ENCODE peak calls at places on chromosomes 5 and 9, in nine cellular contexts. One of them, this sample, is unnamed.

GRCh38 chr5:163362806-163363788 is 74.3 kb upstream of the CCNG1 start:
- DNase-seq in tibial nerve: no peak
- DNase-seq in activated CD4-positive, alpha-beta T cell treated with anti-CD3 and anti-CD28 coated beads, Interleukin-2, amount 10 ng/mL, durations not matched to agents 7 days and 5 days: no peak
- DNase-seq in NCI-H774: no peak
- DNase-seq in stimulated activated CD4-positive, alpha-beta T cell treated with anti-CD3 and anti-CD28 coated beads, Interleukin-1b, Interleukin-23, amount 100 ng/mL, for 24 hours: no peak
- DNase-seq in activated CD8-positive, alpha-beta memory T cell treated with anti-CD3 and anti-CD28 coated beads for 4 hours: no peak
- DNase-seq in non-pigmented ciliary epithelial cell: no peak
- DNase-seq in GM13976: no peak
- DNase-seq in RWPE1: no peak
- DNase-seq in this sample: no peak

GRCh38 chr5:40981420-40981819 is 72.1 kb downstream of the C7 start:
- DNase-seq in tibial nerve: no peak
- DNase-seq in activated CD4-positive, alpha-beta T cell treated with anti-CD3 and anti-CD28 coated beads, Interleukin-2, amount 10 ng/mL, durations not matched to agents 7 days and 5 days: no peak
- DNase-seq in NCI-H774: no peak
- DNase-seq in stimulated activated CD4-positive, alpha-beta T cell treated with anti-CD3 and anti-CD28 coated beads, Interleukin-1b, Interleukin-23, amount 100 ng/mL, for 24 hours: no peak
- DNase-seq in activated CD8-positive, alpha-beta memory T cell treated with anti-CD3 and anti-CD28 coated beads for 4 hours: no peak
- DNase-seq in non-pigmented ciliary epithelial cell: no peak
- DNase-seq in GM13976: no peak
- DNase-seq in RWPE1: no peak
- DNase-seq in this sample: no peak

GRCh38 chr5:151082976-151083651 is 2.3 kb upstream of the TNIP1 start:
- DNase-seq in tibial nerve: no peak
- DNase-seq in activated CD4-positive, alpha-beta T cell treated with anti-CD3 and anti-CD28 coated beads, Interleukin-2, amount 10 ng/mL, durations not matched to agents 7 days and 5 days: peak; percentile 63
- DNase-seq in NCI-H774: no peak
- DNase-seq in stimulated activated CD4-positive, alpha-beta T cell treated with anti-CD3 and anti-CD28 coated beads, Interleukin-1b, Interleukin-23, amount 100 ng/mL, for 24 hours: no peak
- DNase-seq in activated CD8-positive, alpha-beta memory T cell treated with anti-CD3 and anti-CD28 coated beads for 4 hours: peak; percentile 61
- DNase-seq in non-pigmented ciliary epithelial cell: no peak
- DNase-seq in GM13976: no peak
- DNase-seq in RWPE1: peak; percentile 88
- DNase-seq in this sample: no peak

GRCh38 chr9:134694714-134695113 is 53.1 kb downstream of the COL5A1 start:
- DNase-seq in tibial nerve: no peak
- DNase-seq in activated CD4-positive, alpha-beta T cell treated with anti-CD3 and anti-CD28 coated beads, Interleukin-2, amount 10 ng/mL, durations not matched to agents 7 days and 5 days: no peak
- DNase-seq in NCI-H774: no peak
- DNase-seq in stimulated activated CD4-positive, alpha-beta T cell treated with anti-CD3 and anti-CD28 coated beads, Interleukin-1b, Interleukin-23, amount 100 ng/mL, for 24 hours: no peak
- DNase-seq in activated CD8-positive, alpha-beta memory T cell treated with anti-CD3 and anti-CD28 coated beads for 4 hours: no peak
- DNase-seq in non-pigmented ciliary epithelial cell: no peak
- DNase-seq in GM13976: no peak
- DNase-seq in RWPE1: no peak
- DNase-seq in this sample: no peak

GRCh38 chr5:143338658-143339366 is 64.7 kb downstream of the NR3C1 start:
- DNase-seq in tibial nerve: no peak
- DNase-seq in activated CD4-positive, alpha-beta T cell treated with anti-CD3 and anti-CD28 coated beads, Interleukin-2, amount 10 ng/mL, durations not matched to agents 7 days and 5 days: no peak
- DNase-seq in NCI-H774: no peak
- DNase-seq in stimulated activated CD4-positive, alpha-beta T cell treated with anti-CD3 and anti-CD28 coated beads, Interleukin-1b, Interleukin-23, amount 100 ng/mL, for 24 hours: no peak
- DNase-seq in activated CD8-positive, alpha-beta memory T cell treated with anti-CD3 and anti-CD28 coated beads for 4 hours: no peak
- DNase-seq in non-pigmented ciliary epithelial cell: no peak
- DNase-seq in GM13976: no peak
- DNase-seq in RWPE1: no peak
- DNase-seq in this sample: no peak

GRCh38 chr5:97735209-97735608 is 552.2 kb upstream of the RIOK2 start:
- DNase-seq in tibial nerve: no peak
- DNase-seq in activated CD4-positive, alpha-beta T cell treated with anti-CD3 and anti-CD28 coated beads, Interleukin-2, amount 10 ng/mL, durations not matched to agents 7 days and 5 days: no peak
- DNase-seq in NCI-H774: no peak
- DNase-seq in stimulated activated CD4-positive, alpha-beta T cell treated with anti-CD3 and anti-CD28 coated beads, Interleukin-1b, Interleukin-23, amount 100 ng/mL, for 24 hours: no peak
- DNase-seq in activated CD8-positive, alpha-beta memory T cell treated with anti-CD3 and anti-CD28 coated beads for 4 hours: no peak
- DNase-seq in non-pigmented ciliary epithelial cell: peak; percentile 76
- DNase-seq in GM13976: no peak
- DNase-seq in RWPE1: peak; percentile 80
- DNase-seq in this sample: no peak

GRCh38 chr5:122600924-122601323 is 174.0 kb upstream of the SNX2 start:
- DNase-seq in tibial nerve: no peak
- DNase-seq in activated CD4-positive, alpha-beta T cell treated with anti-CD3 and anti-CD28 coated beads, Interleukin-2, amount 10 ng/mL, durations not matched to agents 7 days and 5 days: no peak
- DNase-seq in NCI-H774: no peak
- DNase-seq in stimulated activated CD4-positive, alpha-beta T cell treated with anti-CD3 and anti-CD28 coated beads, Interleukin-1b, Interleukin-23, amount 100 ng/mL, for 24 hours: no peak
- DNase-seq in activated CD8-positive, alpha-beta memory T cell treated with anti-CD3 and anti-CD28 coated beads for 4 hours: no peak
- DNase-seq in non-pigmented ciliary epithelial cell: no peak
- DNase-seq in GM13976: no peak
- DNase-seq in RWPE1: no peak
- DNase-seq in this sample: no peak

GRCh38 chr9:123658792-123659191 is 271.1 kb downstream of the DENND1A start:
- DNase-seq in tibial nerve: no peak
- DNase-seq in activated CD4-positive, alpha-beta T cell treated with anti-CD3 and anti-CD28 coated beads, Interleukin-2, amount 10 ng/mL, durations not matched to agents 7 days and 5 days: no peak
- DNase-seq in NCI-H774: no peak
- DNase-seq in stimulated activated CD4-positive, alpha-beta T cell treated with anti-CD3 and anti-CD28 coated beads, Interleukin-1b, Interleukin-23, amount 100 ng/mL, for 24 hours: no peak
- DNase-seq in activated CD8-positive, alpha-beta memory T cell treated with anti-CD3 and anti-CD28 coated beads for 4 hours: no peak
- DNase-seq in non-pigmented ciliary epithelial cell: no peak
- DNase-seq in GM13976: peak; percentile 26
- DNase-seq in RWPE1: no peak
- DNase-seq in this sample: no peak

GRCh38 chr9:113454914-113455761 is 8.4 kb upstream of the RGS3 start:
- DNase-seq in tibial nerve: peak; percentile 34
- DNase-seq in activated CD4-positive, alpha-beta T cell treated with anti-CD3 and anti-CD28 coated beads, Interleukin-2, amount 10 ng/mL, durations not matched to agents 7 days and 5 days: no peak
- DNase-seq in NCI-H774: no peak
- DNase-seq in stimulated activated CD4-positive, alpha-beta T cell treated with anti-CD3 and anti-CD28 coated beads, Interleukin-1b, Interleukin-23, amount 100 ng/mL, for 24 hours: no peak
- DNase-seq in activated CD8-positive, alpha-beta memory T cell treated with anti-CD3 and anti-CD28 coated beads for 4 hours: no peak
- DNase-seq in non-pigmented ciliary epithelial cell: peak; percentile 88
- DNase-seq in GM13976: no peak
- DNase-seq in RWPE1: no peak
- DNase-seq in this sample: peak; percentile 96

GRCh38 chr5:32887390-32887789 is 176.3 kb downstream of the NPR3 start:
- DNase-seq in tibial nerve: no peak
- DNase-seq in activated CD4-positive, alpha-beta T cell treated with anti-CD3 and anti-CD28 coated beads, Interleukin-2, amount 10 ng/mL, durations not matched to agents 7 days and 5 days: no peak
- DNase-seq in NCI-H774: no peak
- DNase-seq in stimulated activated CD4-positive, alpha-beta T cell treated with anti-CD3 and anti-CD28 coated beads, Interleukin-1b, Interleukin-23, amount 100 ng/mL, for 24 hours: no peak
- DNase-seq in activated CD8-positive, alpha-beta memory T cell treated with anti-CD3 and anti-CD28 coated beads for 4 hours: no peak
- DNase-seq in non-pigmented ciliary epithelial cell: no peak
- DNase-seq in GM13976: no peak
- DNase-seq in RWPE1: no peak
- DNase-seq in this sample: no peak

GRCh38 chr5:179129607-179130071 is 69.5 kb downstream of the ZNF354C start:
- DNase-seq in tibial nerve: no peak
- DNase-seq in activated CD4-positive, alpha-beta T cell treated with anti-CD3 and anti-CD28 coated beads, Interleukin-2, amount 10 ng/mL, durations not matched to agents 7 days and 5 days: no peak
- DNase-seq in NCI-H774: no peak
- DNase-seq in stimulated activated CD4-positive, alpha-beta T cell treated with anti-CD3 and anti-CD28 coated beads, Interleukin-1b, Interleukin-23, amount 100 ng/mL, for 24 hours: no peak
- DNase-seq in activated CD8-positive, alpha-beta memory T cell treated with anti-CD3 and anti-CD28 coated beads for 4 hours: no peak
- DNase-seq in non-pigmented ciliary epithelial cell: no peak
- DNase-seq in GM13976: no peak
- DNase-seq in RWPE1: no peak
- DNase-seq in this sample: no peak

GRCh38 chr5:68395302-68395701 is 179.7 kb downstream of the PIK3R1 start:
- DNase-seq in tibial nerve: no peak
- DNase-seq in activated CD4-positive, alpha-beta T cell treated with anti-CD3 and anti-CD28 coated beads, Interleukin-2, amount 10 ng/mL, durations not matched to agents 7 days and 5 days: no peak
- DNase-seq in NCI-H774: no peak
- DNase-seq in stimulated activated CD4-positive, alpha-beta T cell treated with anti-CD3 and anti-CD28 coated beads, Interleukin-1b, Interleukin-23, amount 100 ng/mL, for 24 hours: no peak
- DNase-seq in activated CD8-positive, alpha-beta memory T cell treated with anti-CD3 and anti-CD28 coated beads for 4 hours: no peak
- DNase-seq in non-pigmented ciliary epithelial cell: no peak
- DNase-seq in GM13976: no peak
- DNase-seq in RWPE1: no peak
- DNase-seq in this sample: no peak

GRCh38 chr9:129264388-129264787 is 86.3 kb upstream of the IER5L start:
- DNase-seq in tibial nerve: no peak
- DNase-seq in activated CD4-positive, alpha-beta T cell treated with anti-CD3 and anti-CD28 coated beads, Interleukin-2, amount 10 ng/mL, durations not matched to agents 7 days and 5 days: no peak
- DNase-seq in NCI-H774: peak; percentile 27
- DNase-seq in stimulated activated CD4-positive, alpha-beta T cell treated with anti-CD3 and anti-CD28 coated beads, Interleukin-1b, Interleukin-23, amount 100 ng/mL, for 24 hours: no peak
- DNase-seq in activated CD8-positive, alpha-beta memory T cell treated with anti-CD3 and anti-CD28 coated beads for 4 hours: no peak
- DNase-seq in non-pigmented ciliary epithelial cell: no peak
- DNase-seq in GM13976: no peak
- DNase-seq in RWPE1: no peak
- DNase-seq in this sample: peak; percentile 73

GRCh38 chr5:34628373-34628772 is 27.8 kb upstream of the RAI14 start:
- DNase-seq in tibial nerve: no peak
- DNase-seq in activated CD4-positive, alpha-beta T cell treated with anti-CD3 and anti-CD28 coated beads, Interleukin-2, amount 10 ng/mL, durations not matched to agents 7 days and 5 days: no peak
- DNase-seq in NCI-H774: no peak
- DNase-seq in stimulated activated CD4-positive, alpha-beta T cell treated with anti-CD3 and anti-CD28 coated beads, Interleukin-1b, Interleukin-23, amount 100 ng/mL, for 24 hours: no peak
- DNase-seq in activated CD8-positive, alpha-beta memory T cell treated with anti-CD3 and anti-CD28 coated beads for 4 hours: no peak
- DNase-seq in non-pigmented ciliary epithelial cell: no peak
- DNase-seq in GM13976: no peak
- DNase-seq in RWPE1: no peak
- DNase-seq in this sample: no peak

GRCh38 chr5:174645677-174646076 is 78.7 kb upstream of the MSX2 start:
- DNase-seq in tibial nerve: no peak
- DNase-seq in activated CD4-positive, alpha-beta T cell treated with anti-CD3 and anti-CD28 coated beads, Interleukin-2, amount 10 ng/mL, durations not matched to agents 7 days and 5 days: no peak
- DNase-seq in NCI-H774: no peak
- DNase-seq in stimulated activated CD4-positive, alpha-beta T cell treated with anti-CD3 and anti-CD28 coated beads, Interleukin-1b, Interleukin-23, amount 100 ng/mL, for 24 hours: no peak
- DNase-seq in activated CD8-positive, alpha-beta memory T cell treated with anti-CD3 and anti-CD28 coated beads for 4 hours: no peak
- DNase-seq in non-pigmented ciliary epithelial cell: no peak
- DNase-seq in GM13976: no peak
- DNase-seq in RWPE1: no peak
- DNase-seq in this sample: no peak

GRCh38 chr5:71937906-71938698 is 169.2 kb upstream of the MAP1B start:
- DNase-seq in tibial nerve: no peak
- DNase-seq in activated CD4-positive, alpha-beta T cell treated with anti-CD3 and anti-CD28 coated beads, Interleukin-2, amount 10 ng/mL, durations not matched to agents 7 days and 5 days: no peak
- DNase-seq in NCI-H774: peak; percentile 72
- DNase-seq in stimulated activated CD4-positive, alpha-beta T cell treated with anti-CD3 and anti-CD28 coated beads, Interleukin-1b, Interleukin-23, amount 100 ng/mL, for 24 hours: no peak
- DNase-seq in activated CD8-positive, alpha-beta memory T cell treated with anti-CD3 and anti-CD28 coated beads for 4 hours: no peak
- DNase-seq in non-pigmented ciliary epithelial cell: no peak
- DNase-seq in GM13976: no peak
- DNase-seq in RWPE1: no peak
- DNase-seq in this sample: no peak

GRCh38 chr9:131661954-131662621 is 77.8 kb downstream of the RAPGEF1 start:
- DNase-seq in tibial nerve: no peak
- DNase-seq in activated CD4-positive, alpha-beta T cell treated with anti-CD3 and anti-CD28 coated beads, Interleukin-2, amount 10 ng/mL, durations not matched to agents 7 days and 5 days: peak; percentile 69
- DNase-seq in NCI-H774: no peak
- DNase-seq in stimulated activated CD4-positive, alpha-beta T cell treated with anti-CD3 and anti-CD28 coated beads, Interleukin-1b, Interleukin-23, amount 100 ng/mL, for 24 hours: peak; percentile 43
- DNase-seq in activated CD8-positive, alpha-beta memory T cell treated with anti-CD3 and anti-CD28 coated beads for 4 hours: peak; percentile 54
- DNase-seq in non-pigmented ciliary epithelial cell: no peak
- DNase-seq in GM13976: no peak
- DNase-seq in RWPE1: no peak
- DNase-seq in this sample: no peak

GRCh38 chr9:26169684-26170083 is 491.4 kb upstream of the TUSC1 start:
- DNase-seq in tibial nerve: no peak
- DNase-seq in activated CD4-positive, alpha-beta T cell treated with anti-CD3 and anti-CD28 coated beads, Interleukin-2, amount 10 ng/mL, durations not matched to agents 7 days and 5 days: no peak
- DNase-seq in NCI-H774: no peak
- DNase-seq in stimulated activated CD4-positive, alpha-beta T cell treated with anti-CD3 and anti-CD28 coated beads, Interleukin-1b, Interleukin-23, amount 100 ng/mL, for 24 hours: no peak
- DNase-seq in activated CD8-positive, alpha-beta memory T cell treated with anti-CD3 and anti-CD28 coated beads for 4 hours: no peak
- DNase-seq in non-pigmented ciliary epithelial cell: no peak
- DNase-seq in GM13976: no peak
- DNase-seq in RWPE1: peak; percentile 13
- DNase-seq in this sample: peak; percentile 8

GRCh38 chr9:71764438-71764837 is 3.9 kb downstream of the CEMIP2 start:
- DNase-seq in tibial nerve: no peak
- DNase-seq in activated CD4-positive, alpha-beta T cell treated with anti-CD3 and anti-CD28 coated beads, Interleukin-2, amount 10 ng/mL, durations not matched to agents 7 days and 5 days: no peak
- DNase-seq in NCI-H774: no peak
- DNase-seq in stimulated activated CD4-positive, alpha-beta T cell treated with anti-CD3 and anti-CD28 coated beads, Interleukin-1b, Interleukin-23, amount 100 ng/mL, for 24 hours: no peak
- DNase-seq in activated CD8-positive, alpha-beta memory T cell treated with anti-CD3 and anti-CD28 coated beads for 4 hours: no peak
- DNase-seq in non-pigmented ciliary epithelial cell: no peak
- DNase-seq in GM13976: no peak
- DNase-seq in RWPE1: no peak
- DNase-seq in this sample: no peak

GRCh38 chr5:134114886-134115805 is 665 bp downstream of the TCF7 start:
- DNase-seq in tibial nerve: no peak
- DNase-seq in activated CD4-positive, alpha-beta T cell treated with anti-CD3 and anti-CD28 coated beads, Interleukin-2, amount 10 ng/mL, durations not matched to agents 7 days and 5 days: peak; percentile 78
- DNase-seq in NCI-H774: no peak
- DNase-seq in stimulated activated CD4-positive, alpha-beta T cell treated with anti-CD3 and anti-CD28 coated beads, Interleukin-1b, Interleukin-23, amount 100 ng/mL, for 24 hours: no peak
- DNase-seq in activated CD8-positive, alpha-beta memory T cell treated with anti-CD3 and anti-CD28 coated beads for 4 hours: peak; percentile 81
- DNase-seq in non-pigmented ciliary epithelial cell: no peak
- DNase-seq in GM13976: peak; percentile 60
- DNase-seq in RWPE1: peak; percentile 40
- DNase-seq in this sample: peak; percentile 88

This sample was measured in mesendoderm.